ENCODE peak calls at places on chromosomes 1 and 21, in six cellular contexts. J is H9, O is IMR-90, H is trophoblast cell, Q is neuronal stem cell, B is H1. E is an unnamed sample.

GRCh38 chr1:8082945-8083344 is 56.8 kb upstream of the ERRFI1 start:
- DNase-seq in J (no peak), O (peak), H (no peak), Q (no peak), B (no peak), E (no peak)

GRCh38 chr1:162605225-162605927 is 26.9 kb upstream of the DDR2 start:
- DNase-seq in J (no peak), O (peak), H (peak), Q (no peak), B (no peak), E (no peak)

GRCh38 chr1:21669287-21670058 is at the start of gene RAP1GAP:
- DNase-seq in J (peak), O (no peak), H (no peak), Q (no peak), B (no peak), E (peak)

GRCh38 chr1:58781541-58782307 is 2.1 kb downstream of the JUN start:
- DNase-seq in J (peak), O (peak), H (peak), Q (peak), B (no peak), E (peak)

GRCh38 chr1:159996653-159997052 is 35.1 kb downstream of the PIGM start:
- DNase-seq in J (no peak), O (peak), H (peak), Q (no peak), B (no peak), E (peak)

GRCh38 chr1:230321741-230322420 is 104.3 kb downstream of the PGBD5 start:
- DNase-seq in J (no peak), O (no peak), H (no peak), Q (no peak), B (no peak), E (no peak)

GRCh38 chr1:41240806-41241747 is 1.0 kb downstream of the SCMH1 start:
- DNase-seq in J (peak), O (peak), H (peak), Q (peak), B (no peak), E (peak)

GRCh38 chr1:36366091-36366661 is 19.5 kb downstream of the STK40 start:
- DNase-seq in J (peak), O (peak), H (no peak), Q (peak), B (no peak), E (peak)

GRCh38 chr1:241323510-241323909 is 33.5 kb downstream of the RGS7 start:
- DNase-seq in J (peak), O (peak), H (peak), Q (peak), B (peak), E (peak)

GRCh38 chr1:230210979-230211336 is 143.9 kb downstream of the GALNT2 start:
- DNase-seq in J (no peak), O (no peak), H (no peak), Q (no peak), B (no peak), E (no peak)

GRCh38 chr21:40553781-40554180 is 293.2 kb downstream of the DSCAM start:
- DNase-seq in J (no peak), O (no peak), H (peak), Q (no peak), B (no peak), E (no peak)

GRCh38 chr1:16724718-16725438 is 15.4 kb upstream of the RNU1-4 start:
- DNase-seq in J (peak), O (no peak), H (no peak), Q (no peak), B (no peak), E (no peak)

GRCh38 chr1:167130782-167131520 is 37.1 kb downstream of the STYXL2 start:
- DNase-seq in J (no peak), O (no peak), H (no peak), Q (no peak), B (no peak), E (peak)

GRCh38 chr1:203906932-203907331 is 45.5 kb downstream of the SNRPE start:
- DNase-seq in J (no peak), O (peak), H (peak), Q (no peak), B (no peak), E (peak)

GRCh38 chr21:43937898-43938309 is 72.9 kb downstream of the AGPAT3 start:
- DNase-seq in J (no peak), O (no peak), H (no peak), Q (no peak), B (no peak), E (no peak)

GRCh38 chr1:61322769-61323168 is 240.4 kb downstream of the NFIA start:
- DNase-seq in J (no peak), O (no peak), H (no peak), Q (no peak), B (no peak), E (no peak)

GRCh38 chr1:109769335-109770078 is 5.8 kb upstream of the EPS8L3 start:
- DNase-seq in J (no peak), O (peak), H (peak), Q (no peak), B (no peak), E (no peak)

GRCh38 chr21:42188663-42189062 is 30.3 kb upstream of the ABCG1 start:
- DNase-seq in J (no peak), O (no peak), H (no peak), Q (no peak), B (no peak), E (no peak)

GRCh38 chr1:175877939-175878730 is 134.7 kb upstream of the TNR start:
- DNase-seq in J (no peak), O (no peak), H (no peak), Q (no peak), B (no peak), E (no peak)

GRCh38 chr1:205375816-205376545 is 19.3 kb upstream of the KLHDC8A start:
- DNase-seq in J (peak), O (peak), H (peak), Q (peak), B (no peak), E (peak)

DNA sequence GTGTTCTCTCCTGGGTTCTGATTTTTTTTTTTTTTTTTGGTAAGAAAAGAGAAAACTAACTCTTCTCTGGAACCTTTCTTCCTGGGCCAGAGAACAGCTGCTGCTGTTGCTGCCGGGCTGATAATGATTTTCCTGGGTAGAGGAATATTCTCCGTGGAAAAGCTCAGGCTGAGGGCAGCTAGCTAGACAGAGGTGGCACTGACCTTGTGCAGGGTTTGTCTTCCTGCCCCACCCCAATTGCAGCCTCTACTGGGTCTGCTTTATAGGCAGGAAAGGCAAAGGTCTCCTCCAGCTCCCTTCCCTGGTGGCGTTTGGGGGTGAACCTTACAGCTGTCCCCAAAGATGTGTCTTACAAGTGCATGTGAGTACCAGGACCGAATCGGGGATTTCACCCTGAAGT is 79.3 kb downstream of the SPSB1 start:
- DNase-seq in J (no peak), O (no peak), H (no peak), Q (no peak), B (no peak), E (no peak)
- H3K18ac ChIP-seq in J (no peak), O (peak), H (peak), Q (no peak), B (no peak), E (no peak)

DNA sequence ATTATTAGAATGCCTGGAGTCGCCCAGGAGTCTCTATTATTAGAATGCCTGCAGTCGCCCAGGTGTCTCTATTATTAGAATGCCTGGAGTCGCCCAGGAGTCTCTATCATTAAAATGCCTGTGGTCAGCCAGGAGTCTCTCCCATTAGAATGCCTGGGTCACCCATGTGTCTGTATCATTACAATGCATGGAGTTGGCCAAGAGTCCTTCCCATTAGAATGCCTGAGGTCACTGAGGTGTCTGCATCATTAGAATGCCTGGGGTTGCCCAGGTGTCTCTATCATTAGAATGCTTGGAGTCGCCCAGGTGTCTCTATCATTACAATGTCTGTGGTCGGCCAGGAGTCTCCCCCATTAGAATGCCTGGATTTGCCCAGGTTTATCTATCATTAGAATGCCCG is 66.9 kb downstream of the RNF187 start:
- DNase-seq in J (no peak), O (no peak), H (peak), Q (no peak), B (no peak), E (no peak)
- H3K18ac ChIP-seq in J (no peak), O (no peak), H (no peak), Q (no peak), B (no peak), E (no peak)

GRCh38 chr1:107622540-107622939 is 342.4 kb downstream of the VAV3 start:
- DNase-seq in J (no peak), O (no peak), H (no peak), Q (no peak), B (no peak), E (no peak)

GRCh38 chr1:107620753-107621152 is 344.2 kb downstream of the VAV3 start:
- DNase-seq in J (no peak), O (no peak), H (no peak), Q (no peak), B (no peak), E (no peak)

GRCh38 chr1:107622975-107623374 is 342.0 kb downstream of the VAV3 start:
- DNase-seq in J (no peak), O (peak), H (no peak), Q (no peak), B (no peak), E (no peak)

GRCh38 chr1:107625405-107626029 is 339.5 kb downstream of the VAV3 start:
- DNase-seq in J (no peak), O (no peak), H (no peak), Q (no peak), B (no peak), E (no peak)

DNA sequence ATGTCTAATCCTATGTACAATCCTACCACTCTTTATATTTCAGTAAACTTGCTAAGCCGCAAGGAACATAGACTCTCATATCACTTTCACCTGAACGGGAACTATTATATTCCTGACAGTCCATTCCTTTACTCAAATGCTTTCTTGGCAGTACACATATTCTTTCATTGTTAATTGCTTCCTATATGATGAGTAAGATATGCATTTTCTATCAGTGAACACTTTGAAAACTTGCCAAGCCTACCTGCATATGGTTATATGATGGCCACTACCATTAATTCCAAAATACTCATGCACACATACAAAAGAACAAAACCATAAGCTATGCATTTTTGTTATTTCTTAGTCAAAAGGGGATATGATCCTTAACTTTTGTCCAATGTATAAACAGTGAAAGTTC is 341.5 kb downstream of the VAV3 start:
- DNase-seq in J (no peak), O (no peak), H (no peak), Q (no peak), B (no peak), E (no peak)
- H3K18ac ChIP-seq in J (no peak), O (no peak), H (no peak), Q (no peak), B (no peak), E (no peak)

GRCh38 chr1:19689856-19690255 is 25.2 kb downstream of the HTR6 start:
- DNase-seq in J (no peak), O (no peak), H (no peak), Q (no peak), B (no peak), E (no peak)
- H3K18ac ChIP-seq in J (no peak), O (no peak), H (no peak), Q (no peak), B (no peak), E (no peak)

GRCh38 chr1:2312589-2313301 is 78.6 kb downstream of the MORN1 start:
- DNase-seq in J (no peak), O (no peak), H (peak), Q (no peak), B (no peak), E (no peak)

GRCh38 chr1:2314803-2315710 is 76.3 kb downstream of the MORN1 start:
- DNase-seq in J (peak), O (peak), H (peak), Q (peak), B (no peak), E (peak)

GRCh38 chr1:2314297-2314802 is 77.0 kb downstream of the MORN1 start:
- DNase-seq in J (peak), O (peak), H (peak), Q (peak), B (no peak), E (peak)

GRCh38 chr1:2312196-2312588 is 79.2 kb downstream of the MORN1 start:
- DNase-seq in J (no peak), O (no peak), H (peak), Q (no peak), B (no peak), E (no peak)

DNA sequence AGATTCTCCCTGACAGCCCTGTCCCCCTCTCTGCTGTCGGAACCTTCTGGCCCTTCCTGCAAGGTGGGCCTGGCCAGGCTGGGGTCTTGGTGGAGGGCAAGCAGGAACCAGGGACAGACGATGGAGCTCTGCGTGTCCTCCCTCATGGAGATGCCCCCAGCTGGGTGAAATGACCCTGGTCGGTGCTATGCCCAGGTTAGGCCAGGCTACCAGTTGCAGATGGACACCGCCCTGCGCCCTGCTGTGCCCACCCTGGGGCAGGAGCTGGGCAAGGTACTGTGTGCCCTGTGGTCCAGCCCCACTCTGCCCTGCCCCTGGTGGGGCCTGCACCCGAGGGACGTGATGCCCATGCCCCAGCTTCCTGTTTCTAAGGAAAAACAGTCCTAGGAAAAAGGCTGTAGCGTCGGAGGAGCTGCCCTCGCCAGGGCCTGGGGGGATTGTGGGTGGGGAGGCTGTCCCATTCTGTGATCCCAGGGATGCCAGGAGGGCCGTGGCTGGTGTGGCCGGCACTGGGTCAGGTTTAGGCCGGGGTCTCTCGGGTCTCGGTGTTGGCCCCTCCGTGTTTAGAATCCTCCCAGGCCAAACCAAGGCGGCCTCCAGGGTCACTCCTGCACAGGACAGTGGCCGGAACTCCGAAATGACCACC is 77.6 kb downstream of the MORN1 start:
- DNase-seq in J (peak), O (no peak), H (no peak), Q (no peak), B (no peak), E (peak)
- H3K18ac ChIP-seq in J (peak), O (peak), H (peak), Q (peak), B (peak), E (peak)

GRCh38 chr1:215131291-215131690 is 48.8 kb downstream of the KCNK2 start:
- DNase-seq in J (no peak), O (no peak), H (no peak), Q (no peak), B (no peak), E (no peak)

GRCh38 chr1:215137985-215138384 is 55.4 kb downstream of the KCNK2 start:
- DNase-seq in J (no peak), O (no peak), H (no peak), Q (no peak), B (no peak), E (no peak)

GRCh38 chr1:215132156-215132555 is 49.6 kb downstream of the KCNK2 start:
- DNase-seq in J (no peak), O (peak), H (no peak), Q (no peak), B (no peak), E (no peak)

GRCh38 chr1:215128514-215128913 is 46.0 kb downstream of the KCNK2 start:
- DNase-seq in J (no peak), O (no peak), H (no peak), Q (no peak), B (no peak), E (no peak)

GRCh38 chr1:215133532-215133931 is 51.0 kb downstream of the KCNK2 start:
- DNase-seq in J (no peak), O (no peak), H (no peak), Q (no peak), B (no peak), E (no peak)
- H3K18ac ChIP-seq in J (no peak), O (no peak), H (no peak), Q (no peak), B (no peak), E (no peak)